ENCODE peak calls at places on chromosomes 16 and 17, in eight cellular contexts. U, W, D, F, V, A, G and C are unnamed samples.

GRCh38 chr16:88656291-88656980 is 5.6 kb upstream of the CYBA start:
- DNase-seq in A (no peak), W (no peak), G (no peak), V (no peak), U (no peak), D (no peak), F (peak), C (no peak)

GRCh38 chr16:78323315-78323714 is 223.9 kb downstream of the WWOX start:
- DNase-seq in V (no peak), G (no peak), F (no peak), U (no peak), A (no peak), W (no peak), D (no peak), C (no peak)

GRCh38 chr16:80775450-80775849 is 28.9 kb downstream of the CDYL2 start:
- DNase-seq in V (no peak), D (no peak), G (no peak), F (no peak), A (no peak), U (no peak), W (no peak), C (no peak)

GRCh38 chr17:55381017-55381770 is 40.4 kb downstream of the MMD start:
- DNase-seq in F (no peak), D (no peak), A (no peak), V (no peak), U (no peak), G (no peak), W (no peak), C (no peak)

GRCh38 chr17:31085563-31085962 is 9.2 kb upstream of the NF1 start:
- DNase-seq in F (no peak), W (no peak), D (no peak), U (no peak), V (peak), A (no peak), G (no peak), C (no peak)

GRCh38 chr16:1895068-1895467 is 23.1 kb upstream of the MEIOB start:
- DNase-seq in G (no peak), U (no peak), A (no peak), W (no peak), V (no peak), F (no peak), D (no peak), C (no peak)

GRCh38 chr16:330746-331145 is 21.8 kb downstream of the AXIN1 start:
- DNase-seq in W (no peak), F (no peak), U (no peak), A (no peak), D (no peak), V (no peak), G (no peak), C (no peak)

GRCh38 chr17:73498176-73498575 is 146.1 kb downstream of the SDK2 start:
- DNase-seq in V (no peak), G (no peak), D (no peak), A (no peak), F (no peak), W (no peak), U (no peak), C (no peak)

GRCh38 chr16:86823895-86824671 is 245.7 kb downstream of the FOXL1 start:
- DNase-seq in G (no peak), U (no peak), A (no peak), F (peak), V (peak), W (no peak), D (no peak), C (peak)

GRCh38 chr17:50191070-50192045 is 10.1 kb downstream of the COL1A1 start:
- DNase-seq in V (peak), U (no peak), W (no peak), D (no peak), F (no peak), G (no peak), A (no peak), C (no peak)

GRCh38 chr16:70683146-70683944 is 2.5 kb downstream of the MTSS2 start:
- DNase-seq in U (no peak), V (no peak), F (no peak), W (no peak), G (no peak), A (no peak), D (no peak), C (no peak)

GRCh38 chr17:72422505-72423285 is 301.9 kb downstream of the SOX9 start:
- DNase-seq in D (no peak), V (peak), A (no peak), U (peak), G (no peak), F (peak), W (no peak), C (peak)

GRCh38 chr17:82890339-82890730 is 50.5 kb upstream of the ZNF750 start:
- DNase-seq in U (no peak), V (peak), A (no peak), F (no peak), W (no peak), D (no peak), G (no peak), C (no peak)

GRCh38 chr17:68704897-68705296 is 103.7 kb upstream of the FAM20A start:
- DNase-seq in A (no peak), U (no peak), V (peak), F (no peak), W (no peak), D (no peak), G (no peak), C (no peak)

GRCh38 chr16:4333308-4333638 is 17.4 kb downstream of the GLIS2 start:
- DNase-seq in D (no peak), G (no peak), V (no peak), A (no peak), U (no peak), F (no peak), W (no peak), C (no peak)

GRCh38 chr16:66130296-66130910 is 236.1 kb upstream of the CDH5 start:
- DNase-seq in F (no peak), D (no peak), U (no peak), G (no peak), W (no peak), V (peak), A (no peak), C (no peak)

GRCh38 chr16:65117701-65118448 is 4.0 kb downstream of the CDH11 start:
- DNase-seq in W (no peak), A (peak), V (peak), F (peak), D (peak), U (peak), G (peak), C (peak)

GRCh38 chr17:4161179-4161559 is 18.2 kb downstream of the CYB5D2 start:
- DNase-seq in W (no peak), D (no peak), V (peak), G (no peak), F (no peak), A (peak), U (no peak), C (peak)

GRCh38 chr16:25366078-25366477 is 108.4 kb upstream of the ZKSCAN2 start:
- DNase-seq in F (no peak), A (no peak), U (no peak), W (no peak), D (peak), G (no peak), V (no peak), C (no peak)

GRCh38 chr17:74738051-74738996 is 1.3 kb downstream of the RAB37 start:
- DNase-seq in G (no peak), U (peak), D (peak), V (no peak), A (no peak), W (peak), F (no peak), C (no peak)

GRCh38 chr16:12195296-12195695 is 218.8 kb downstream of the SNX29 start:
- DNase-seq in F (no peak), V (no peak), D (no peak), A (no peak), W (no peak), G (no peak), U (no peak), C (no peak)

GRCh38 chr17:40303009-40303657 is 5.8 kb upstream of the RARA start:
- DNase-seq in U (no peak), V (peak), W (no peak), A (peak), F (peak), G (no peak), D (no peak), C (peak)

GRCh38 chr16:83336630-83337029 is 471.1 kb upstream of the HSBP1 start:
- DNase-seq in F (no peak), V (peak), G (no peak), D (no peak), A (no peak), W (no peak), U (no peak), C (peak)

GRCh38 chr17:62824290-62825135 is 16.4 kb upstream of the MARCHF10 start:
- DNase-seq in G (no peak), F (peak), U (no peak), W (no peak), A (no peak), V (peak), D (no peak), C (no peak)

GRCh38 chr17:45700171-45701090 is 83.7 kb upstream of the CRHR1 start:
- DNase-seq in W (no peak), A (no peak), D (no peak), G (no peak), V (no peak), F (no peak), U (no peak), C (no peak)

GRCh38 chr17:44920565-44920940 is 5.3 kb upstream of the GFAP start:
- DNase-seq in D (no peak), A (no peak), G (no peak), V (no peak), W (no peak), F (no peak), U (no peak), C (no peak)

GRCh38 chr17:17361543-17362511 is 58.7 kb downstream of the NT5M start:
- DNase-seq in D (no peak), A (peak), W (no peak), F (no peak), G (no peak), V (peak), U (no peak), C (no peak)

GRCh38 chr16:58792188-58792587 is 58.1 kb upstream of the GOT2 start:
- DNase-seq in F (no peak), U (no peak), V (no peak), D (no peak), G (no peak), W (no peak), A (no peak), C (no peak)

GRCh38 chr17:19726615-19727376 is 10.4 kb upstream of the SLC47A2 start:
- DNase-seq in W (no peak), V (peak), G (no peak), A (no peak), U (no peak), D (no peak), F (no peak), C (no peak)

GRCh38 chr17:11487469-11487868 is 110.8 kb upstream of the DNAH9 start:
- DNase-seq in V (no peak), D (no peak), G (no peak), W (no peak), A (no peak), F (no peak), U (no peak), C (no peak)

GRCh38 chr17:48970865-48971687 is 2.7 kb upstream of the GIP start:
- DNase-seq in D (no peak), V (no peak), G (no peak), A (no peak), F (no peak), W (no peak), U (no peak), C (no peak)